ENCODE peak calls at places on chromosomes 1 and 21, in ten cellular contexts. U, W, G, I, K, Z, M, L, D and V are unnamed samples.

GRCh38 chr21:31220567-31220966 is 123.5 kb downstream of the TIAM1 start:
- DNase-seq in Z (no peak), G (peak), D (no peak), L (no peak), I (peak), M (no peak), W (no peak), K (no peak), U (no peak), V (no peak)

GRCh38 chr1:207336559-207337467 is 15.3 kb downstream of the CD55 start:
- DNase-seq in W (no peak), L (no peak), M (no peak), I (no peak), G (no peak), K (no peak), D (no peak), U (peak), Z (no peak), V (no peak)

GRCh38 chr1:205699416-205699815 is 19.1 kb upstream of the SLC45A3 start:
- DNase-seq in U (no peak), I (no peak), W (no peak), G (no peak), L (no peak), Z (no peak), M (no peak), D (no peak), K (no peak), V (no peak)

GRCh38 chr1:155086182-155086741 is 7.6 kb downstream of the EFNA3 start:
- DNase-seq in Z (no peak), D (peak), U (peak), K (peak), M (peak), I (peak), W (peak), G (peak), L (peak), V (no peak)

GRCh38 chr21:33168886-33169285 is 60.9 kb upstream of the IFNAR2 start:
- DNase-seq in K (no peak), D (no peak), Z (no peak), I (no peak), G (no peak), M (no peak), L (no peak), W (no peak), U (no peak), V (no peak)

GRCh38 chr1:45673956-45674355 is 12.4 kb downstream of the GPBP1L1 start:
- DNase-seq in D (no peak), M (no peak), I (no peak), K (no peak), U (no peak), W (no peak), Z (no peak), L (no peak), G (no peak), V (no peak)

GRCh38 chr21:42499430-42500106 is 3.5 kb upstream of the RSPH1 start:
- DNase-seq in Z (no peak), W (no peak), G (no peak), I (no peak), K (no peak), L (no peak), M (no peak), U (no peak), D (peak), V (no peak)

GRCh38 chr21:28601708-28602107 is 391.0 kb downstream of the LTN1 start:
- DNase-seq in M (no peak), I (no peak), D (no peak), Z (no peak), L (no peak), K (no peak), U (no peak), W (no peak), G (peak), V (peak)

GRCh38 chr21:36203603-36203889 is 46.9 kb downstream of the DOP1B start:
- DNase-seq in K (no peak), G (peak), D (no peak), U (peak), I (peak), Z (peak), L (no peak), W (no peak), M (no peak), V (peak)

GRCh38 chr1:46205794-46206193 is 2.7 kb downstream of the LURAP1 start:
- DNase-seq in U (peak), G (no peak), K (no peak), D (no peak), I (no peak), M (no peak), L (no peak), Z (no peak), W (no peak), V (no peak)

GRCh38 chr1:28895896-28896608 is 18.3 kb upstream of the EPB41 start:
- DNase-seq in D (no peak), K (no peak), G (peak), I (peak), U (no peak), L (no peak), M (no peak), Z (no peak), W (no peak), V (no peak)

GRCh38 chr1:47192458-47193384 is 2.9 kb upstream of the PDZK1IP1 start:
- DNase-seq in K (peak), Z (peak), D (peak), W (peak), I (peak), M (no peak), U (peak), G (peak), L (peak), V (no peak)

GRCh38 chr1:11044849-11045427 is 2.1 kb downstream of the MASP2 start:
- DNase-seq in I (no peak), U (no peak), L (no peak), M (no peak), D (no peak), Z (no peak), W (no peak), G (no peak), K (no peak), V (no peak)